ENCODE peak calls at places on chromosomes 1 and 21, in ten cellular contexts. S is IMR-90; M is PC-9; H is HAP-1; G is lower lobe of right lung; V is A549; J is cardiac muscle cell; Q is fibroblast of lung; E is left ventricle myocardium inferior; A is CD8-positive, alpha-beta memory T cell. K is an unnamed sample.

GRCh38 chr1:203166192-203166940 is 9.3 kb downstream of the MYBPH start:
- DNase-seq in S (no peak), M (no peak), H (no peak), G (no peak), V (peak; percentile 15), J (peak; percentile 31), Q (no peak), E (no peak), A (no peak), K (no peak)

GRCh38 chr1:63818567-63819340 is 44.9 kb downstream of the ROR1 start:
- DNase-seq in S (no peak), M (no peak), H (no peak), G (no peak), V (no peak), J (no peak), Q (no peak), E (no peak), A (no peak), K (no peak)

GRCh38 chr21:46213620-46214286 is 14.8 kb downstream of the LSS start:
- DNase-seq in S (no peak), M (no peak), H (no peak), G (no peak), V (no peak), J (no peak), Q (no peak), E (no peak), A (peak; percentile 18), K (peak; percentile 58)

GRCh38 chr1:38039386-38039933 is 7.1 kb downstream of the POU3F1 start:
- DNase-seq in S (no peak), M (no peak), H (no peak), G (no peak), V (no peak), J (no peak), Q (no peak), E (no peak), A (no peak), K (no peak)

GRCh38 chr1:231232870-231233734 is 7.9 kb upstream of the GNPAT start:
- DNase-seq in S (no peak), M (no peak), H (no peak), G (no peak), V (no peak), J (no peak), Q (no peak), E (no peak), A (no peak), K (no peak)

GRCh38 chr21:42227909-42228708 is 9.2 kb downstream of the ABCG1 start:
- DNase-seq in S (peak; percentile 91), M (peak; percentile 93), H (no peak), G (peak; percentile 93), V (peak; percentile 82), J (no peak), Q (peak; percentile 97), E (peak; percentile 91), A (peak; percentile 96), K (peak; percentile 93)

GRCh38 chr1:238409191-238409846 is 518.6 kb upstream of the ZP4 start:
- DNase-seq in S (peak; percentile 93), M (no peak), H (no peak), G (no peak), V (no peak), J (no peak), Q (peak; percentile 62), E (peak; percentile 19), A (no peak), K (no peak)

GRCh38 chr21:15659768-15660423 is 69.9 kb upstream of the USP25 start:
- DNase-seq in S (no peak), M (no peak), H (no peak), G (no peak), V (peak; percentile 69), J (no peak), Q (no peak), E (no peak), A (no peak), K (no peak)

GRCh38 chr1:185562623-185563359 is 171.4 kb upstream of the HMCN1 start:
- DNase-seq in S (no peak), M (no peak), H (no peak), G (no peak), V (no peak), J (no peak), Q (no peak), E (no peak), A (no peak), K (no peak)

GRCh38 chr1:193183019-193183643 is 3.3 kb downstream of the B3GALT2 start:
- DNase-seq in S (peak; percentile 71), M (no peak), H (peak; percentile 64), G (no peak), V (peak; percentile 54), J (peak; percentile 74), Q (peak; percentile 76), E (no peak), A (no peak), K (no peak)

GRCh38 chr1:188668083-188668482 is 1809.6 kb downstream of the BRINP3 start:
- DNase-seq in S (no peak), M (no peak), H (no peak), G (no peak), V (peak; percentile 31), J (no peak), Q (no peak), E (no peak), A (no peak), K (no peak)

GRCh38 chr1:154220970-154221814 is 437 bp downstream of the UBAP2L start:
- DNase-seq in S (peak; percentile 30), M (no peak), H (no peak), G (peak; percentile 79), V (peak; percentile 59), J (peak; percentile 66), Q (peak; percentile 58), E (peak; percentile 57), A (peak; percentile 85), K (peak; percentile 54)

GRCh38 chr1:226662704-226663326 is 76.3 kb downstream of the ITPKB start:
- DNase-seq in S (peak; percentile 100), M (peak; percentile 92), H (no peak), G (peak; percentile 76), V (peak; percentile 40), J (no peak), Q (peak; percentile 97), E (peak; percentile 48), A (peak; percentile 96), K (no peak)

GRCh38 chr1:178055779-178056471 is 38.0 kb upstream of the RASAL2 start:
- DNase-seq in S (peak; percentile 25), M (no peak), H (no peak), G (peak; percentile 62), V (peak; percentile 81), J (no peak), Q (peak; percentile 25), E (no peak), A (no peak), K (no peak)

GRCh38 chr1:25804964-25805862 is 5.2 kb downstream of the SELENON start:
- DNase-seq in S (no peak), M (no peak), H (no peak), G (no peak), V (no peak), J (no peak), Q (no peak), E (no peak), A (peak; percentile 8), K (no peak)

GRCh38 chr1:25804244-25804963 is 4.4 kb downstream of the SELENON start:
- DNase-seq in S (no peak), M (no peak), H (no peak), G (no peak), V (no peak), J (no peak), Q (no peak), E (peak; percentile 4), A (peak; percentile 19), K (no peak)

GRCh38 chr1:25807480-25808390 is 7.7 kb downstream of the SELENON start:
- DNase-seq in S (no peak), M (no peak), H (no peak), G (no peak), V (no peak), J (no peak), Q (no peak), E (no peak), A (peak; percentile 25), K (no peak)

GRCh38 chr1:25805863-25806225 is 5.9 kb downstream of the SELENON start:
- DNase-seq in S (no peak), M (no peak), H (no peak), G (no peak), V (no peak), J (no peak), Q (peak; percentile 38), E (peak; percentile 60), A (peak; percentile 22), K (no peak)

DNA sequence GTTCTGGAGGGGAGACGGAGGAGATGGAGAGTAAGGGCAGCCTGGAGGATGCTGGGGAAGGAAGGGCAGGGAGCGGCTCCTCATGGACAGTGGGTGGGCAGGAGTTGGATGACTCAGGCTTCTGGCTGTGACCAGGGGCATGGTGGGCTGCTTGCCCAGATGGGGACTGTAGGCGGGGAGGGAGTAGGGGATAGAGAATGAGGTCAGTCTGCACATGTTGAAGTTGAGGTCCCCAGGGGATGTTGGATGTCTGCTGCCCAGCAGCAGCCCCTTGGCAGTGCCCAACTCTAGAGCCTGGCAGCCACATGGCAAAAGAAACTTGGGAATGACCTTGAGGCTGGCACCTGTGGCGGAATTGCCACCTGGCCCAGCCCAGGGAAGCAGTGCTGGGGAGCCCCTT is 6.4 kb downstream of the SELENON start:
- DNase-seq in S (peak; percentile 71), M (no peak), H (no peak), G (no peak), V (no peak), J (no peak), Q (peak; percentile 72), E (peak; percentile 36), A (peak; percentile 36), K (no peak)
- H3K4me1 ChIP-seq in S (peaks cover 6% of the 10 kb centered on the region), M (no peaks in the 10 kb centered on the region), H (peaks cover 5% of the 10 kb centered on the region), G (peaks cover 91% of the 10 kb centered on the region), V (peaks cover 5% of the 10 kb centered on the region), J (peaks cover 8% of the 10 kb centered on the region), Q (peaks cover 11% of the 10 kb centered on the region), E (peaks cover 95% of the 10 kb centered on the region), A (peaks cover 28% of the 10 kb centered on the region), K (no peaks in the 10 kb centered on the region)

DNA sequence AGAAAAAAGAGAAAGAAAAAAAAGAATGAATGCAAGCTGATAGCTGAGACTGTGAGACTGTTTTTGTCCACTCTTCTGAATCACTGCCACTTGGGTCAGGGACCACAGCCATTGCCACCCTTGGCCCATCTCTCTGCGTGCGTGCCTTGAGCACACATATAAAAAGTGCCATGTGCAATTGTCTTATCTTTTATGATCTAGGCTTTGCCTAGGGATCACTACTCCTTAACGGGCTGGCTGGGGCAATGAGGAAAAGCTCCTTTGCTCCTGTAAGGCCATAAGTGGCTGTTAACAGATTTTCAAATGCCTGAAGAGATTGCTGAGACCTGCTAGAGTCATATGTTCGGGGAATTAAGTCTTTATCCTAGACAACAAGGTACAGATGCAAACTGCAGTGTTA is 8.2 kb downstream of the SPATA46 start:
- DNase-seq in S (no peak), M (no peak), H (no peak), G (no peak), V (no peak), J (no peak), Q (no peak), E (no peak), A (no peak), K (no peak)
- H3K9me3 ChIP-seq in S (no peaks in the 10 kb centered on the region), M (no peaks in the 10 kb centered on the region), H (no peaks in the 10 kb centered on the region), G (no peaks in the 10 kb centered on the region), V (no peaks in the 10 kb centered on the region), J (no peaks in the 10 kb centered on the region), Q (no peaks in the 10 kb centered on the region), E (no peaks in the 10 kb centered on the region), A (no peaks in the 10 kb centered on the region), K (no peaks in the 10 kb centered on the region)

GRCh38 chr1:17119744-17120482 is 662 bp upstream of the PADI2 start:
- DNase-seq in S (no peak), M (no peak), H (no peak), G (peak; percentile 75), V (no peak), J (no peak), Q (no peak), E (no peak), A (no peak), K (no peak)
- H3K4me3 ChIP-seq in S (no peak overlapping the region), M (peak overlapping the region; percentile 52), H (peak overlapping the region; percentile 34), G (peak overlapping the region; percentile 55), V (peak overlapping the region; percentile 52), J (peak overlapping the region; percentile 16), Q (no peak overlapping the region), E (peak overlapping the region; percentile 60), A (no peak overlapping the region), K (peak overlapping the region; percentile 22)

GRCh38 chr1:208211901-208212843 is 32.0 kb downstream of the PLXNA2 start:
- DNase-seq in S (no peak), M (no peak), H (no peak), G (no peak), V (no peak), J (no peak), Q (no peak), E (no peak), A (no peak), K (no peak)
- H3K4me1 ChIP-seq in S (peaks cover 25% of the 10 kb centered on the region), M (peaks cover 12% of the 10 kb centered on the region), H (no peaks in the 10 kb centered on the region), G (peaks cover 77% of the 10 kb centered on the region), V (no peaks in the 10 kb centered on the region), J (peaks cover 31% of the 10 kb centered on the region), Q (peaks cover 5% of the 10 kb centered on the region), E (peaks cover 88% of the 10 kb centered on the region), A (no peaks in the 10 kb centered on the region), K (peaks cover 46% of the 10 kb centered on the region)